ENCODE peak calls at places on chromosomes 16 and 17, in six cellular contexts. Y is activated T-cell treated with anti-CD3 and anti-CD28 coated beads for 4 hours, C is PC-9, J is T-helper 1 cell, O is stomach, W is AG09319. U is an unnamed sample.

GRCh38 chr17:47959825-47960655 is 2.4 kb upstream of the PRR15L start:
- DNase-seq in Y (no peak), C (peak; percentile 48), J (no peak), O (peak; percentile 78), W (no peak), U (no peak)

GRCh38 chr17:41733348-41734138 is 900 bp downstream of the HAP1 start:
- DNase-seq in Y (no peak), C (no peak), J (no peak), O (no peak), W (no peak), U (no peak)

GRCh38 chr16:17325744-17326143 is 145.0 kb downstream of the XYLT1 start:
- DNase-seq in Y (no peak), C (no peak), J (no peak), O (no peak), W (no peak), U (no peak)

GRCh38 chr17:20256144-20256543 is 211.2 kb downstream of the LGALS9B start:
- DNase-seq in Y (no peak), C (no peak), J (no peak), O (no peak), W (no peak), U (no peak)

GRCh38 chr17:47413872-47414271 is 90.1 kb downstream of the EFCAB13 start:
- DNase-seq in Y (no peak), C (no peak), J (no peak), O (no peak), W (no peak), U (no peak)

GRCh38 chr17:933168-934083 is 46.1 kb downstream of the NXN start:
- DNase-seq in Y (no peak), C (peak; percentile 91), J (no peak), O (peak; percentile 46), W (peak; percentile 89), U (no peak)

GRCh38 chr17:62628845-62629555 is 1.5 kb downstream of the MRC2 start:
- DNase-seq in Y (no peak), C (no peak), J (no peak), O (no peak), W (no peak), U (no peak)

GRCh38 chr16:21645261-21645721 is 7.1 kb downstream of the IGSF6 start:
- DNase-seq in Y (peak; percentile 14), C (no peak), J (no peak), O (no peak), W (no peak), U (no peak)

GRCh38 chr16:71870818-71871217 is 13.2 kb downstream of the ZNF821 start:
- DNase-seq in Y (no peak), C (no peak), J (no peak), O (no peak), W (no peak), U (no peak)

GRCh38 chr17:21039839-21040575 is 2.8 kb downstream of the USP22 start:
- DNase-seq in Y (no peak), C (no peak), J (peak; percentile 10), O (no peak), W (no peak), U (no peak)

GRCh38 chr16:76265434-76266045 is 11.7 kb upstream of the CNTNAP4 start:
- DNase-seq in Y (no peak), C (peak; percentile 23), J (no peak), O (no peak), W (no peak), U (no peak)

GRCh38 chr16:60640038-60640437 is 1396.2 kb downstream of the CDH8 start:
- DNase-seq in Y (no peak), C (no peak), J (no peak), O (no peak), W (no peak), U (no peak)

GRCh38 chr16:73890524-73891500 is 405.8 kb upstream of the PSMD7 start:
- DNase-seq in Y (no peak), C (no peak), J (no peak), O (no peak), W (no peak), U (no peak)

GRCh38 chr17:54956802-54957201 is 11.7 kb downstream of the COX11 start:
- DNase-seq in Y (no peak), C (no peak), J (no peak), O (no peak), W (no peak), U (no peak)

GRCh38 chr17:58360664-58361063 is 8.7 kb upstream of the SUPT4H1 start:
- DNase-seq in Y (no peak), C (no peak), J (no peak), O (peak; percentile 44), W (no peak), U (no peak)

GRCh38 chr16:81261049-81261648 is 22.7 kb downstream of the BCO1 start:
- DNase-seq in Y (peak; percentile 2), C (no peak), J (no peak), O (peak; percentile 31), W (no peak), U (no peak)

U was measured in cerebellar nuclear complex.